ENCODE peak calls at places on chromosomes 1 and 21, in five cellular contexts. I is A549, W is IMR-90, V is HCT116, G is K562. N is an unnamed sample.

GRCh38 chr1:36166938-36167910 is 11.3 kb downstream of the MAP7D1 start:
- DNase-seq in I (no peak), W (peak; percentile 79), V (no peak), G (no peak), N (no peak)

GRCh38 chr1:165854101-165854845 is 26.9 kb downstream of the UCK2 start:
- DNase-seq in I (peak; percentile 78), W (peak; percentile 95), V (no peak), G (no peak), N (no peak)

GRCh38 chr1:36204347-36204909 is 19.8 kb upstream of the THRAP3 start:
- DNase-seq in I (peak; percentile 44), W (no peak), V (no peak), G (no peak), N (no peak)

GRCh38 chr1:67489643-67490042 is 59.4 kb upstream of the SERBP1 start:
- DNase-seq in I (no peak), W (peak; percentile 15), V (peak; percentile 13), G (peak; percentile 61), N (no peak)

GRCh38 chr1:44810101-44810761 is 1.9 kb downstream of the BTBD19 start:
- DNase-seq in I (peak; percentile 50), W (no peak), V (no peak), G (no peak), N (no peak)

GRCh38 chr1:16181887-16182719 is 26.2 kb upstream of the EPHA2 start:
- DNase-seq in I (peak; percentile 93), W (peak; percentile 89), V (peak; percentile 77), G (no peak), N (peak; percentile 82)

GRCh38 chr1:55854911-55855310 is 639.7 kb upstream of the USP24 start:
- DNase-seq in I (no peak), W (peak; percentile 54), V (no peak), G (no peak), N (no peak)

GRCh38 chr1:145690587-145691558 is 16.3 kb downstream of the PDZK1 start:
- DNase-seq in I (no peak), W (peak; percentile 82), V (no peak), G (no peak), N (no peak)

GRCh38 chr1:3444736-3445135 is 9.7 kb upstream of the ARHGEF16 start:
- DNase-seq in I (no peak), W (no peak), V (no peak), G (no peak), N (no peak)

GRCh38 chr21:39041815-39042214 is 141.4 kb downstream of the PSMG1 start:
- DNase-seq in I (no peak), W (no peak), V (no peak), G (no peak), N (no peak)
- TF ChIP-seq RAD21 in I (no peak), W (no peak), V (no peak), G (no peak), N (no peak)

DNA sequence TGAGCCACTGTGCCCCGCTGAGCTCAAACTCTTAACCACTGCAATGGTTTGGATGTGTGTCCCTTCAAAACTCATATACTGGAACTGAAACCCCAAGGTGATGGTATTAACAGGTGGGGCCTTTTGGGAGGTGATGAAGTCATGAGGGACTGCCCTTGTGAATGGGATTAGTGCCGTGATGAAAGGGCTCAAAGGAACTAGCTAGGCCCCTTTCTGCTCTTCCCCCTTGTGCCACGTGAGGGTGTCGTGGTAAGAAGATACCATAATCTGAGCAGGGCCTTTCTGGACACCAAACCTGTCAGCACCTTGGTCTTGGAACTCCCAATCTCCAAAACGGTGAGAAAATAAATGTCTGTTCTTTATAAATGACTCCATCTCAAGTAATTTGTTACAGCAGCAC is 45.5 kb upstream of the SPOCD1 start:
- DNase-seq in I (no peak), W (no peak), V (no peak), G (peak; percentile 59), N (no peak)
- TF ChIP-seq RAD21 in I (no peak), W (no peak), V (no peak), G (peak; percentile 54), N (peak; percentile 29)

DNA sequence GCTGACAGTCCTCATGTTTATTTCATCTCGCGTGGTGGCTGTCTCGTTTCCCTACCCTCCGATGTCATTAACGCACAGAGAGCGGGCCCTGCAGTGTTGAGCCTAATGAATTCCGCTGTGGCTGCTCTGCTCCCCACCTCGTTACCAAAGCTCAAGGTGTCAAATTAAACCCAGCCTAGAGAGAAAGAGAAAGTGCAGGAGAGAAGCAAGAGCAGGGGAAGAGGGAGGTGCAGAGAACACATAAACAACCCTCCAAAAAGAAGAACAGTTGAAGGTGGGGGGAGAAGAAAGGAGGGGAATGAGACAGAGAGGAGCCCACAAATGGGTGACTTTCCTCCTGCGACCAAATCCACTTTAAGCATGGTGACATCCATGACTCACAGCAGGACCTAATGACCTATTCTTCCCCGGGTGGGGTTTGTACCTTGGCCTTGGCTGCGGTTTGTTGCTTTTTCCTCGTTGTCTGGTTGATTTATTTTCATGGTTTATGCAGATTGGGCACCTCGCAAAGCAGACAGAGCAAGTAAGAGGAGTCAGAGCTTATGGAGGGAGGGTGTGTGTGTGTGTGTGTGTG is 92.5 kb downstream of the PBX1 start:
- DNase-seq in I (peak; percentile 65), W (peak; percentile 25), V (peak; percentile 19), G (no peak), N (no peak)
- TF ChIP-seq RAD21 in I (no peak), W (no peak), V (no peak), G (no peak), N (no peak)

GRCh38 chr1:160025314-160025713 is 6.5 kb downstream of the PIGM start:
- DNase-seq in I (no peak), W (no peak), V (no peak), G (no peak), N (no peak)

GRCh38 chr1:160028426-160028825 is 3.4 kb downstream of the PIGM start:
- DNase-seq in I (no peak), W (no peak), V (no peak), G (no peak), N (no peak)

GRCh38 chr1:160031368-160032164 is at the start of gene PIGM:
- DNase-seq in I (peak; percentile 91), W (peak; percentile 85), V (peak; percentile 93), G (peak; percentile 94), N (peak; percentile 91)

GRCh38 chr1:160032165-160032827 is 506 bp upstream of the PIGM start:
- DNase-seq in I (no peak), W (no peak), V (no peak), G (peak; percentile 46), N (no peak)

DNA sequence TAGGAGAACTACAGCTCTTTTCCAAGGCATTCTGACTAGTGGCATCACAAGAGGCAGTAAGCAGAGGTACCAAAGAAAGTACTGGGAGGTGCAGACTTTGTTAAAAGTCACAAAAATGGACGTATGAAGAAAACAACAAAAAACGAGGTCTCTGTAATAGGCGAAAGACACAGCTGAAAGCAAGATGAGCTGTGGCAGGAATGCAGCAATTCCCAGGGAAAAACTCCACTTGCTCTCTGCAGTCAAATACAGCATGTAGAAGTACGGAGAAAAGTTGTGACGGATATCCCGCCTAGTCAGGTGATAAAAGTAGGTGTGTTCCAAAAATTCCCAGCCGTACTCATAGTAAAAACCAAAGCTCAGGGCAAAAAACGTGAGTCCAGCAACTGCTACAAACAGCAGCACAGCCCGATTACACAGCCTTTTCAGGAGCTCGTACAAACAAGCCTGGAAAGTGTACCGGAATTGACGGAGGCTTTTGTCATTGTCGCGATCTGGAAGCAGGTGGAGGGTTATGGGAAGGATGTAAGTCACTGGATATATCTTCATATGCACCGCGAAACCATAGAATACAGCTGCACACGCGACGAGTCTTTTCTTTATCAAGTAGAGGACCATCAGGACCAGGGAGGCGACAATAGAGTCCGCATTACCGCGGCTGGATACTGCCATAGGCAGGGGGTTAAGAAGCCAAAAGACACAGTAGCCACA is 978 bp downstream of the PIGM start:
- DNase-seq in I (no peak), W (no peak), V (no peak), G (peak; percentile 43), N (no peak)
- TF ChIP-seq RAD21 in I (no peak), W (no peak), V (no peak), G (no peak), N (no peak)

GRCh38 chr1:1101503-1101902 is 14.4 kb downstream of the C1orf159 start:
- DNase-seq in I (no peak), W (no peak), V (no peak), G (no peak), N (no peak)

GRCh38 chr1:1109743-1110142 is 6.1 kb downstream of the C1orf159 start:
- DNase-seq in I (no peak), W (no peak), V (no peak), G (peak; percentile 92), N (no peak)

GRCh38 chr1:1111516-1112236 is 4.2 kb downstream of the C1orf159 start:
- DNase-seq in I (no peak), W (no peak), V (no peak), G (no peak), N (no peak)

GRCh38 chr1:1110561-1110971 is 5.3 kb downstream of the C1orf159 start:
- DNase-seq in I (no peak), W (no peak), V (no peak), G (no peak), N (no peak)

DNA sequence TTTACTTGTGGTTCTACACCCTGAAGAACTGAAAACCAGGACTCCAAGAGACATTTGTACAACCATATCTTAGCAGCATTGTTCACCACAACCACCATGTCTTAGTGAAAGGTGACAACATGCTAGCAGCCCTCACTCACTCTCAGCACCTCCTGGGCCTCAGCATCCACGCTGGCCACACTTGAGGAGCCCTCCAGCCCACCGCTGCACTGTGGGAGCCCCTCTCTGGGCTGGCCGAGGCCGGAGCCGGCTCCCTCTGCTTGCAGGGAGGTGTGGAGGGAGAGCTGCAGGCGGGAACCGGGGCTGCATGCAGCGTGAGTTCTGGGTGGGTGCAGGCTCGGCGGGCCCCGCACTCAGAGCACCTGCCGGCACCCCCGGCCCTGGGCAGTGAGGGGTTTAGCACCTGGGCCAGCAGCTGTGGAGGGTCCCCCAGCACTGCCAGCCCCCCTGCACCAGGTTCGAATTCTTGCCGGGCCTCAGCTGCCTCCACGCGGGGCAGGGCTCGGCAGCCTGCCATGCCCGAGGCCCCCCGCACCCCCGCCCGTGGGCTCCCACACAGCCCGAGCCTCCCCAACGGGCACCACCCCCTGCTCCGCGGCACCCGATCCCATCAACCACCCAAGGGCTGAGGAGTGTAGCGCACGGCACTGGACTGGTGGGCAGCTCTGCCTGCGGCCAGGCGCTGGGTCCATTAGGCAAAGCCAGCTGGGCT is 9.2 kb downstream of the C1orf159 start:
- DNase-seq in I (no peak), W (no peak), V (no peak), G (no peak), N (no peak)
- TF ChIP-seq RAD21 in I (no peak), W (no peak), V (no peak), G (no peak), N (no peak)

GRCh38 chr1:1068374-1069060 is 5.6 kb downstream of the RNF223 start:
- DNase-seq in I (no peak), W (no peak), V (no peak), G (no peak), N (peak; percentile 71)
- TF ChIP-seq RAD21 in I (no peak), W (no peak), V (no peak), G (no peak), N (no peak)

GRCh38 chr1:214213136-214213535 is 67.8 kb upstream of the SMYD2 start:
- DNase-seq in I (peak; percentile 84), W (peak; percentile 18), V (no peak), G (no peak), N (no peak)

GRCh38 chr1:214205053-214205452 is 75.9 kb upstream of the SMYD2 start:
- DNase-seq in I (no peak), W (no peak), V (no peak), G (no peak), N (no peak)

GRCh38 chr1:214209260-214209808 is 71.6 kb upstream of the SMYD2 start:
- DNase-seq in I (no peak), W (no peak), V (no peak), G (no peak), N (no peak)

GRCh38 chr1:214208525-214208924 is 72.4 kb upstream of the SMYD2 start:
- DNase-seq in I (no peak), W (no peak), V (no peak), G (no peak), N (no peak)
- TF ChIP-seq RAD21 in I (no peak), W (no peak), V (no peak), G (no peak), N (no peak)

GRCh38 chr1:47676311-47677054 is 238.6 kb downstream of the FOXD2 start:
- DNase-seq in I (no peak), W (no peak), V (no peak), G (no peak), N (no peak)
- TF ChIP-seq RAD21 in I (no peak), W (no peak), V (no peak), G (no peak), N (no peak)

N was measured in H1.